ENCODE peak calls at places on chromosome 12, in four cellular contexts. J, G, T and V are unnamed samples.

GRCh38 chr12:16189849-16190248 is 87.6 kb downstream of the SLC15A5 start:
- DNase-seq in J (no peak), G (peak; percentile 74), T (no peak), V (peak; percentile 46)

GRCh38 chr12:105067511-105068031 is 16.7 kb downstream of the ALDH1L2 start:
- DNase-seq in J (no peak), G (peak; percentile 85), T (no peak), V (peak; percentile 14)

GRCh38 chr12:94806617-94807016 is 156.3 kb upstream of the TMCC3 start:
- DNase-seq in J (no peak), G (no peak), T (no peak), V (peak; percentile 77)

GRCh38 chr12:51183816-51184215 is 10.9 kb upstream of the TFCP2 start:
- DNase-seq in J (no peak), G (peak; percentile 56), T (no peak), V (peak; percentile 40)

GRCh38 chr12:549476-550082 is 89.8 kb downstream of the B4GALNT3 start:
- DNase-seq in J (peak; percentile 66), G (no peak), T (no peak), V (no peak)

GRCh38 chr12:50614167-50614762 is 109.5 kb downstream of the DIP2B start:
- DNase-seq in J (no peak), G (peak; percentile 92), T (no peak), V (peak; percentile 76)

GRCh38 chr12:30753761-30754382 is 879 bp downstream of the CAPRIN2 start:
- DNase-seq in J (no peak), G (peak; percentile 45), T (no peak), V (peak; percentile 27)

GRCh38 chr12:124388679-124389536 is 94.0 kb downstream of the RFLNA start:
- DNase-seq in J (peak; percentile 93), G (peak; percentile 94), T (peak; percentile 96), V (peak; percentile 90)

GRCh38 chr12:107829271-107829670 is 54.8 kb downstream of the ASCL4 start:
- DNase-seq in J (no peak), G (no peak), T (no peak), V (no peak)

GRCh38 chr12:122951406-122951805 is 14.9 kb downstream of the ABCB9 start:
- DNase-seq in J (peak; percentile 16), G (peak; percentile 25), T (no peak), V (no peak)

GRCh38 chr12:68919581-68920239 is 13.3 kb downstream of the CPM start:
- DNase-seq in J (no peak), G (no peak), T (no peak), V (no peak)

GRCh38 chr12:39441963-39442894 is 691 bp downstream of the KIF21A start:
- DNase-seq in J (peak; percentile 74), G (no peak), T (peak; percentile 92), V (peak; percentile 22)

GRCh38 chr12:12081836-12082497 is 11.2 kb downstream of the BCL2L14 start:
- DNase-seq in J (no peak), G (peak; percentile 72), T (no peak), V (peak; percentile 70)

GRCh38 chr12:111056618-111057521 is 136.5 kb upstream of the MYL2 start:
- DNase-seq in J (no peak), G (no peak), T (no peak), V (no peak)

GRCh38 chr12:56206373-56207166 is 15.2 kb downstream of the RNF41 start:
- DNase-seq in J (peak; percentile 70), G (peak; percentile 73), T (no peak), V (peak; percentile 59)

GRCh38 chr12:24864796-24865125 is 84.1 kb downstream of the BCAT1 start:
- DNase-seq in J (no peak), G (peak; percentile 72), T (no peak), V (peak; percentile 44)

GRCh38 chr12:122366685-122367475 is 55.6 kb downstream of the CLIP1 start:
- DNase-seq in J (no peak), G (peak; percentile 96), T (no peak), V (peak; percentile 96)

GRCh38 chr12:33834672-33835071 is 187.6 kb upstream of the ALG10 start:
- DNase-seq in J (no peak), G (no peak), T (no peak), V (no peak)

GRCh38 chr12:89351489-89352241 is 636 bp downstream of the DUSP6 start:
- DNase-seq in J (peak; percentile 77), G (peak; percentile 52), T (peak; percentile 90), V (peak; percentile 45)

GRCh38 chr12:64219135-64219534 is 3.0 kb downstream of the KICS2 start:
- DNase-seq in J (no peak), G (no peak), T (no peak), V (no peak)

GRCh38 chr12:23721268-23721667 is 228.2 kb downstream of the SOX5 start:
- DNase-seq in J (no peak), G (no peak), T (no peak), V (no peak)

GRCh38 chr12:14314801-14315200 is 50.7 kb upstream of the ATF7IP start:
- DNase-seq in J (no peak), G (no peak), T (no peak), V (no peak)

GRCh38 chr12:55043542-55043941 is 23.8 kb downstream of the NEUROD4 start:
- DNase-seq in J (no peak), G (no peak), T (no peak), V (no peak)

GRCh38 chr12:79668113-79668512 is 22.7 kb downstream of the PAWR start:
- DNase-seq in J (no peak), G (no peak), T (no peak), V (no peak)

GRCh38 chr12:52445876-52446275 is 6.1 kb downstream of the KRT6B start:
- DNase-seq in J (no peak), G (no peak), T (no peak), V (no peak)

GRCh38 chr12:6390084-6390799 is 6.3 kb downstream of the LTBR start:
- DNase-seq in J (no peak), G (no peak), T (no peak), V (no peak)

GRCh38 chr12:63949902-63950301 is 105.4 kb downstream of the SRGAP1 start:
- DNase-seq in J (no peak), G (peak; percentile 61), T (no peak), V (peak; percentile 31)

GRCh38 chr12:11705010-11705409 is 55.5 kb downstream of the ETV6 start:
- DNase-seq in J (no peak), G (peak; percentile 94), T (no peak), V (peak; percentile 88)

GRCh38 chr12:107844312-107844921 is 69.9 kb downstream of the ASCL4 start:
- DNase-seq in J (no peak), G (no peak), T (peak; percentile 82), V (no peak)

GRCh38 chr12:70543444-70543843 is 93.8 kb downstream of the PTPRB start:
- DNase-seq in J (no peak), G (peak; percentile 98), T (no peak), V (peak; percentile 90)

GRCh38 chr12:27644446-27644845 is 51.8 kb upstream of the REP15 start:
- DNase-seq in J (no peak), G (peak; percentile 72), T (no peak), V (peak; percentile 59)

GRCh38 chr12:57772429-57773322 is at the start of gene EEF1AKMT3:
- DNase-seq in J (peak; percentile 83), G (peak; percentile 36), T (peak; percentile 90), V (peak; percentile 56)

GRCh38 chr12:32997471-32997870 is 100.9 kb upstream of the PKP2 start:
- DNase-seq in J (no peak), G (no peak), T (no peak), V (no peak)

GRCh38 chr12:3218150-3218845 is 141.1 kb downstream of the TSPAN9 start:
- DNase-seq in J (peak; percentile 87), G (peak; percentile 70), T (peak; percentile 93), V (peak; percentile 84)

GRCh38 chr12:123762715-123763052 is 583 bp downstream of the DNAH10 start:
- DNase-seq in J (no peak), G (no peak), T (no peak), V (no peak)

GRCh38 chr12:114678028-114678427 is 5.9 kb downstream of the TBX3 start:
- DNase-seq in J (no peak), G (no peak), T (no peak), V (peak; percentile 23)

GRCh38 chr12:53053223-53054111 is 3.6 kb downstream of the TNS2 start:
- DNase-seq in J (no peak), G (peak; percentile 38), T (no peak), V (no peak)

GRCh38 chr12:24909667-24910066 is 39.2 kb downstream of the BCAT1 start:
- DNase-seq in J (no peak), G (peak; percentile 92), T (no peak), V (peak; percentile 64)

GRCh38 chr12:117052386-117053049 is 46.7 kb downstream of the TESC start:
- DNase-seq in J (no peak), G (no peak), T (no peak), V (no peak)